ENCODE peak calls at places on chromosomes 4 and X, in ten cellular contexts. L is psoas muscle, B is ovary, X is mammary epithelial cell, E is testis, V is dorsolateral prefrontal cortex, R is spleen, Y is fibroblast of lung, I is AG04450, F is tibial nerve. D is an unnamed sample.

GRCh38 chrX:40343319-40343718 is 237.5 kb upstream of the ATP6AP2 start:
- DNase-seq in B (no peak), I (no peak), F (no peak), L (no peak), X (no peak), E (no peak), V (no peak), Y (no peak), R (no peak), D (no peak)

GRCh38 chr4:138897818-138898226 is 117.8 kb upstream of the NOCT start:
- DNase-seq in B (no peak), I (peak; percentile 26), L (no peak), E (no peak), Y (peak; percentile 31), R (no peak), X (peak; percentile 66), V (no peak), F (no peak), D (no peak)

GRCh38 chrX:15497865-15498264 is 2.7 kb upstream of the BMX start:
- DNase-seq in B (no peak), R (no peak), X (peak; percentile 66), E (peak; percentile 50), L (no peak), F (no peak), Y (peak; percentile 31), V (no peak), I (no peak), D (peak; percentile 16)

GRCh38 chr4:145090370-145090769 is 7.6 kb downstream of the ANAPC10 start:
- DNase-seq in E (no peak), V (no peak), I (no peak), F (no peak), Y (no peak), X (no peak), B (no peak), R (no peak), L (no peak), D (no peak)

GRCh38 chr4:123363729-123364128 is 32.9 kb upstream of the SPRY1 start:
- DNase-seq in L (no peak), B (no peak), F (no peak), R (no peak), I (no peak), E (no peak), V (no peak), X (no peak), Y (no peak), D (no peak)

GRCh38 chr4:99661907-99662306 is 4.3 kb upstream of the C4orf54 start:
- DNase-seq in B (no peak), I (no peak), E (no peak), X (no peak), F (no peak), V (no peak), L (no peak), Y (no peak), R (no peak), D (no peak)

GRCh38 chr4:22458112-22458511 is 57.8 kb downstream of the ADGRA3 start:
- DNase-seq in L (peak; percentile 19), Y (no peak), R (no peak), V (no peak), I (no peak), F (no peak), E (no peak), X (peak; percentile 34), B (no peak), D (no peak)

GRCh38 chrX:2793752-2794151 is 35.0 kb upstream of the GYG2 start:
- DNase-seq in V (no peak), Y (no peak), L (no peak), B (no peak), F (no peak), R (no peak), E (no peak), I (no peak), X (no peak), D (no peak)

GRCh38 chrX:130110379-130111219 is at the start of gene ELF4:
- DNase-seq in Y (peak; percentile 55), L (peak; percentile 50), F (no peak), V (no peak), E (no peak), I (no peak), X (peak; percentile 78), R (peak; percentile 88), B (peak; percentile 60), D (peak; percentile 49)

GRCh38 chr4:135434936-135435335 is 1233.3 kb upstream of the PABPC4L start:
- DNase-seq in E (no peak), F (no peak), V (no peak), B (no peak), I (no peak), R (no peak), X (peak; percentile 12), L (no peak), Y (no peak), D (no peak)

GRCh38 chrX:427812-428725 is 41.4 kb upstream of the PPP2R3B start:
- DNase-seq in V (no peak), Y (peak; percentile 12), B (no peak), R (no peak), E (no peak), F (no peak), X (no peak), L (no peak), I (no peak), D (no peak)

GRCh38 chr4:16026155-16026761 is 57.6 kb downstream of the PROM1 start:
- DNase-seq in Y (peak; percentile 74), X (peak; percentile 32), B (no peak), I (peak; percentile 21), V (no peak), E (peak; percentile 41), R (no peak), F (no peak), L (no peak), D (no peak)

GRCh38 chrX:151153086-151153485 is 23.3 kb upstream of the GPR50 start:
- DNase-seq in V (peak; percentile 46), B (no peak), L (no peak), R (no peak), I (no peak), E (no peak), F (no peak), Y (peak; percentile 13), X (peak; percentile 55), D (no peak)

GRCh38 chrX:71454222-71454621 is 78.7 kb upstream of the OGT start:
- DNase-seq in I (no peak), E (no peak), B (no peak), R (no peak), X (no peak), F (no peak), V (no peak), Y (no peak), L (no peak), D (no peak)

GRCh38 chrX:11759461-11760311 is 1.6 kb downstream of the MSL3 start:
- DNase-seq in B (peak; percentile 76), F (peak; percentile 48), L (peak; percentile 75), E (peak; percentile 93), Y (peak; percentile 92), I (peak; percentile 76), X (peak; percentile 90), R (no peak), V (peak; percentile 88), D (peak; percentile 73)

GRCh38 chr4:57342406-57342805 is 232.2 kb upstream of the IGFBP7 start:
- DNase-seq in Y (no peak), I (no peak), R (no peak), F (no peak), X (peak; percentile 35), L (no peak), V (no peak), B (no peak), E (no peak), D (no peak)

GRCh38 chr4:38805530-38806145 is 1.0 kb upstream of the TLR1 start:
- DNase-seq in E (peak; percentile 36), B (peak; percentile 22), Y (no peak), X (no peak), L (no peak), R (peak; percentile 79), I (no peak), F (no peak), V (no peak), D (peak; percentile 17)
- H3K4me3 ChIP-seq in E (no peak overlapping the region), B (no peak overlapping the region), Y (no peak overlapping the region), X (no peak overlapping the region), L (peak overlapping the region; percentile 52), R (peak overlapping the region; percentile 44), I (no peak overlapping the region), F (peak overlapping the region; percentile 11), V (peak overlapping the region; percentile 43), D (peak overlapping the region; percentile 55)

GRCh38 chr4:302381-302780 is 2.9 kb downstream of the ZNF732 start:
- DNase-seq in F (no peak), R (no peak), B (no peak), E (no peak), X (no peak), V (no peak), L (no peak), I (no peak), Y (no peak), D (no peak)

GRCh38 chr4:304987-305680 is at the start of gene ZNF732:
- DNase-seq in I (peak; percentile 16), R (no peak), F (no peak), B (peak; percentile 45), V (peak; percentile 41), Y (peak; percentile 78), E (peak; percentile 92), X (peak; percentile 89), L (peak; percentile 14), D (peak; percentile 31)

GRCh38 chr4:306551-306961 is 1.3 kb upstream of the ZNF732 start:
- DNase-seq in F (no peak), X (no peak), I (no peak), E (no peak), Y (no peak), L (no peak), B (no peak), R (no peak), V (no peak), D (no peak)
- H3K27ac ChIP-seq in F (no peak overlapping the region), X (no peak overlapping the region), I (no peak overlapping the region), E (no peak overlapping the region), Y (no peak overlapping the region), L (no peak overlapping the region), B (no peak overlapping the region), R (no peak overlapping the region), V (no peak overlapping the region), D (no peak overlapping the region)

GRCh38 chr4:173577963-173578362 is 47.9 kb upstream of the HAND2 start:
- DNase-seq in I (no peak), E (peak; percentile 56), Y (no peak), B (no peak), F (no peak), R (no peak), X (no peak), L (no peak), V (no peak), D (no peak)
- H3K4me3 ChIP-seq in I (no peak overlapping the region), E (no peak overlapping the region), Y (no peak overlapping the region), B (no peak overlapping the region), F (no peak overlapping the region), R (no peak overlapping the region), X (no peak overlapping the region), L (no peak overlapping the region), V (no peak overlapping the region), D (no peak overlapping the region)

DNA sequence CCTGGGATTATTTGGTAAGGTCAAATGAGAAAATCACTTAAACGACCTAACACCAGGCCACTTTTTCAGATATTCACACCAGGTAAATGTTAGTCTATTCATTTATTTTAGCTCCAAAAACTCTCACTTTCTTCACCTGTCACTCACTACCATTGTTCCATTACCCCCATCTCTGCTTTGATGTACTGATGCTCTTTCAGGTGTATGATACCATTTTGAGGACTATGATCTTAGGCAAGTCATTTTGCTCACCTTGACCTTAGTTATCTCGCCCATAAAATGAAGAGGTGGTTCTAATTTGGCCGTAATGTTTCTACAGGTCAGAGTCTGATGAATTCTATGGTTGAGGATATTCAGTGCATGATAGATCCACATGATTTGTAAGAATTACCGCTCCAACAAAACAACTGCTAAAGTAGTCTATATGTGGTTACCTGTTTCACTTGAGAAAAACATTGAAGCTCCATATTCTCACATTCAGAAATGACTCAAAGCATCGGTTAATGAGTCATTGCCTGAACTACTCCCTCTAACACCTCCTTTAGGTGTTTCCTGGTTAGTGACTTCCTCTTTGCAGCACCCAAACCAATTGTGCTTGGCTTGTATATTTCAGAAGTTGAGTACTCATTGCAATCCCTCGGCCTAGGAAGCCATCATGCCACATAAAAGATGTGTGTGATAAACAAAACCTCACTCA is 4.5 kb downstream of the DTHD1 start:
- DNase-seq in E (no peak), X (peak; percentile 83), B (no peak), R (no peak), V (no peak), F (no peak), Y (no peak), L (no peak), I (no peak), D (no peak)
- H3K27ac ChIP-seq in E (no peak overlapping the region), X (no peak overlapping the region), B (no peak overlapping the region), R (peak overlapping the region; percentile 68), V (peak overlapping the region; percentile 97), F (peak overlapping the region; percentile 32), Y (no peak overlapping the region), L (no peak overlapping the region), I (no peak overlapping the region), D (no peak overlapping the region)

D was measured in left ventricle myocardium inferior.